ENCODE peak calls at places on chromosomes 11 and 22, in eight cellular contexts. C is fibroblast of lung; L is kidney tubule cell; T is GM12891; G is AML-193; A is activated effector memory CD4-positive, alpha-beta T cell treated with Interleukin-2 at 50 U/mL for 16 hours; O is stimulated activated CD8-positive, alpha-beta memory T cell treated with anti-CD3 and anti-CD28 coated beads, Interleukin-15, amount 100 ng/mL, for 24 hours; J is Caco-2. H is an unnamed sample.

GRCh38 chr11:60873533-60873932 is 6.2 kb downstream of the ZP1 start:
- DNase-seq in C (no peak), L (no peak), T (no peak), G (no peak), A (no peak), O (no peak), J (no peak), H (no peak)

GRCh38 chr11:17572791-17573460 is 25.9 kb downstream of the OTOG start:
- DNase-seq in C (no peak), L (no peak), T (no peak), G (no peak), A (no peak), O (no peak), J (no peak), H (no peak)

GRCh38 chr11:131495417-131495816 is 125.0 kb downstream of the NTM start:
- DNase-seq in C (no peak), L (no peak), T (no peak), G (no peak), A (no peak), O (no peak), J (no peak), H (no peak)

GRCh38 chr11:57162179-57162898 is 19.4 kb upstream of the LRRC55 start:
- DNase-seq in C (no peak), L (no peak), T (no peak), G (no peak), A (no peak), O (no peak), J (no peak), H (no peak)

GRCh38 chr11:74004694-74005615 is 3.9 kb downstream of the UCP3 start:
- DNase-seq in C (no peak), L (no peak), T (no peak), G (no peak), A (peak), O (peak), J (no peak), H (no peak)

GRCh38 chr11:1034456-1035295 is 1.8 kb downstream of the MUC6 start:
- DNase-seq in C (no peak), L (no peak), T (no peak), G (no peak), A (no peak), O (no peak), J (no peak), H (no peak)

GRCh38 chr11:78586452-78587046 is 11.9 kb upstream of the NARS2 start:
- DNase-seq in C (no peak), L (peak), T (no peak), G (peak), A (no peak), O (no peak), J (no peak), H (no peak)

GRCh38 chr22:45438364-45438763 is 24.9 kb downstream of the RIBC2 start:
- DNase-seq in C (no peak), L (no peak), T (no peak), G (no peak), A (no peak), O (no peak), J (no peak), H (no peak)

GRCh38 chr11:91932151-91932821 is 292.3 kb upstream of the FAT3 start:
- DNase-seq in C (peak), L (peak), T (no peak), G (no peak), A (no peak), O (no peak), J (no peak), H (peak)

GRCh38 chr11:68036717-68037239 is 2.0 kb upstream of the TCIRG1 start:
- DNase-seq in C (no peak), L (peak), T (no peak), G (peak), A (peak), O (no peak), J (no peak), H (no peak)

GRCh38 chr11:118522571-118523072 is 4.7 kb upstream of the TTC36 start:
- DNase-seq in C (peak), L (peak), T (no peak), G (no peak), A (no peak), O (no peak), J (peak), H (peak)

GRCh38 chr22:41910599-41911291 is 4.1 kb downstream of the SHISA8 start:
- DNase-seq in C (peak), L (peak), T (no peak), G (no peak), A (peak), O (no peak), J (no peak), H (peak)

GRCh38 chr11:3056296-3057068 is 741 bp downstream of the CARS1 start:
- DNase-seq in C (no peak), L (peak), T (no peak), G (no peak), A (no peak), O (no peak), J (peak), H (peak)

GRCh38 chr11:61776561-61777075 is 15.8 kb downstream of the TMEM258 start:
- DNase-seq in C (peak), L (peak), T (peak), G (peak), A (peak), O (peak), J (peak), H (peak)

H was measured in foreskin fibroblast.